ENCODE peak calls at places on chromosomes 7 and 10, in nine cellular contexts. J, T, P, H, A, W, B, Q and V are unnamed samples. For H3K9me3, the result is how much of the 10 kb centered on the place peaks cover.

GRCh38 chr10:8590518-8590917 is 536.0 kb downstream of the GATA3 start:
- DNase-seq in W (no peak), B (no peak), P (no peak), A (no peak), Q (no peak), J (no peak), H (no peak), T (no peak), V (no peak)

GRCh38 chr10:116418394-116418793 is 9.3 kb upstream of the PNLIPRP3 start:
- DNase-seq in A (no peak), J (no peak), P (no peak), H (no peak), Q (no peak), W (no peak), B (no peak), T (no peak), V (no peak)

GRCh38 chr7:38027884-38028455 is 107.5 kb downstream of the EPDR1 start:
- DNase-seq in A (no peak), J (no peak), H (no peak), P (peak), T (no peak), B (no peak), Q (no peak), W (no peak), V (no peak)

GRCh38 chr10:52779541-52780390 is 7.2 kb upstream of the MBL2 start:
- DNase-seq in B (peak), Q (peak), H (peak), J (peak), P (peak), A (no peak), W (peak), T (no peak), V (no peak)

GRCh38 chr7:44073664-44074348 is 8.4 kb upstream of the PGAM2 start:
- DNase-seq in A (peak), W (peak), P (no peak), J (no peak), Q (no peak), H (peak), T (peak), B (no peak), V (no peak)

GRCh38 chr10:9294132-9294663 is 1239.7 kb downstream of the GATA3 start:
- DNase-seq in H (no peak), B (no peak), W (no peak), J (no peak), A (no peak), P (no peak), T (no peak), Q (no peak), V (no peak)

GRCh38 chr7:126776506-126776905 is 476.2 kb downstream of the GRM8 start:
- DNase-seq in J (no peak), Q (no peak), P (no peak), B (no peak), T (no peak), H (no peak), W (no peak), A (no peak), V (no peak)

GRCh38 chr7:149330914-149331567 is 69.0 kb downstream of the ZNF783 start:
- DNase-seq in P (peak), Q (no peak), T (no peak), H (no peak), A (no peak), W (no peak), J (peak), B (no peak), V (no peak)

GRCh38 chr7:31642681-31643115 is 44.3 kb upstream of the PPP1R17 start:
- DNase-seq in T (no peak), A (no peak), J (no peak), P (no peak), B (no peak), H (no peak), W (no peak), Q (peak), V (no peak)

GRCh38 chr7:20595971-20596370 is 19.5 kb upstream of the ABCB5 start:
- DNase-seq in T (no peak), Q (no peak), H (no peak), A (no peak), P (no peak), B (no peak), J (no peak), W (no peak), V (no peak)

GRCh38 chr7:33432825-33433224 is 303.5 kb downstream of the BBS9 start:
- DNase-seq in W (no peak), H (no peak), B (no peak), J (no peak), A (no peak), Q (no peak), P (no peak), T (no peak), V (no peak)

GRCh38 chr7:47361746-47362215 is 220.1 kb downstream of the TNS3 start:
- DNase-seq in P (no peak), W (peak), Q (no peak), A (no peak), T (no peak), H (no peak), J (peak), B (no peak), V (no peak)

GRCh38 chr10:37701781-37702493 is 155.5 kb downstream of the ZNF248 start:
- DNase-seq in A (no peak), Q (no peak), T (no peak), J (no peak), B (peak), P (no peak), W (no peak), H (no peak), V (no peak)

GRCh38 chr10:37703833-37704382 is 153.5 kb downstream of the ZNF248 start:
- DNase-seq in W (no peak), T (no peak), A (no peak), H (no peak), J (no peak), B (no peak), P (no peak), Q (no peak), V (no peak)

GRCh38 chr10:37704566-37704965 is 152.8 kb downstream of the ZNF248 start:
- DNase-seq in H (no peak), P (no peak), T (peak), B (no peak), J (no peak), A (no peak), W (no peak), Q (no peak), V (peak)

GRCh38 chr10:37700886-37701780 is 156.3 kb downstream of the ZNF248 start:
- DNase-seq in T (no peak), J (no peak), A (no peak), B (peak), Q (no peak), P (no peak), H (no peak), W (no peak), V (no peak)

GRCh38 chr10:37703074-37703473 is 154.3 kb downstream of the ZNF248 start:
- DNase-seq in A (no peak), P (no peak), B (no peak), T (no peak), Q (no peak), J (no peak), W (no peak), H (no peak), V (no peak)
- H3K9me3 ChIP-seq in A (under half), P (under half), B (half or more), T (under half), Q (under half), J (under half), W (under half), H (under half), V (under half)

GRCh38 chr10:114246679-114247305 is 7.7 kb downstream of the VWA2 start:
- DNase-seq in T (no peak), B (no peak), A (no peak), J (no peak), W (no peak), Q (no peak), H (no peak), P (no peak), V (no peak)
- TF ChIP-seq POLR2A in T (no peak), B (no peak), A (no peak), J (no peak), W (no peak), Q (no peak), H (no peak), P (no peak), V (no peak)

GRCh38 chr7:27247452-27248426 is 5.1 kb downstream of the EVX1 start:
- DNase-seq in T (no peak), B (no peak), P (no peak), J (no peak), A (no peak), H (no peak), W (no peak), Q (peak), V (no peak)
- H3K9me3 ChIP-seq in T (under half), B (under half), P (under half), J (under half), A (under half), H (under half), W (under half), Q (under half), V (under half)

DNA sequence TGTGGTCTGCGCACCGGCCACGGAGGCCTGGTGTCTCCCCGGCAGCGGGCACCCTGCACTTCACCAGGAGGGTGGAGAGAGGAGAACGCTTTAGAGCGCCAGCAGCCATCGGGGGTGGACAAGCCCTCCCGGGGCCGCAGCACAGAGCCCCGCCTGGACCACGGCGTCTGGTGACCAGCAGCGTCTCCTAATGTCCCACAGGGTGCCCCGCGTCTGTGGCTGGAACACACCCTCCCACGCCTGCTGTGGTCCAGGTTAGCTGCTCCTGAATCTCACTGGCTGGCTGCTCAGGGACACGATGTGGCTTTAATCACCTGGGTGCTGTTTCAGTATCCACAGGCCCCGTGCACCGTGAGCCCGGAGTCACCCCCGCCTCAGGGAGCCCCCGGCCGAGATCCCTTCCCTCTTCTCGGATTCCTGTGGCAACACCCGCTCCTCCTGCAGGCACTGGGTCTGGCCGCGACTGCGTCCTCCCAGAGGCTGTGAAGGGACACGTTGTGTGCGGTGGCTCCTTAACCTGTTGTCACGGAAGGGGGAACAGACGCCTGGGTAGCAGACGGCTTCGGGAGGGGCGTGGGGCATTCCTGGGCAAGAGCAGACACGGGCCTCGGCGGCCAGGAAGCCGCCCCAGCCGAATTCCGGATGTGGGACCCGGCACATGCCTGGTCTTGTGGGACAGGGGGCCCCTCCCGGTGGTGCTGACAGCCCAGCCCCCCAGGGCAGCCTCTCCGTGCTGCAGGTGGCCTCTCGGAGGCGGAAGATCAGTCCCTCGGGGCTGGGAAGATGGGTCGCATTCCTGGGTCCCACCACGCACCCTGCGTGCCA is 78.9 kb downstream of the FOXL3 start:
- DNase-seq in B (no peak), W (no peak), J (no peak), T (peak), Q (no peak), H (peak), P (no peak), A (no peak), V (no peak)
- TF ChIP-seq POLR2A in B (no peak), W (no peak), J (no peak), T (no peak), Q (no peak), H (no peak), P (no peak), A (no peak), V (no peak)

DNA sequence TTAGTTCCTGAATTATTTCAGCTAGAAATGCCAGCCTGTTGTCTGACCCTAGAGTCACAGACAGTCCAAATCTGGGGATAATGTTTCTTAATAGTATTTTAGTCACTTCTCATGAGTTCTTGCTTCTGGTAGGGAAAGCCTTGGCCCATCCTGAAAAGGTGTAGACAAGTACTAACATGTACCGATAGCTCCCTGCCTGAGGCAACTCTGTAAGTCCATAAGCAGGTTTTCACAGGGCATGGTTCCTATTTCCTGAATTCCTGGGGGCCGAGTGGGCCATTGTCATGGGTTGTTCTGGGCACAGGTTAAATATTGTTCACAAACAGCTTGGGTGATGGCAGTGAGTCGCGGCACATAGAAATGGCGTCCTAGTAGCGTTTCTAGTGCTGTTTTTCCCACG is 3.1 kb upstream of the ZNF117 start:
- DNase-seq in A (no peak), H (no peak), J (no peak), Q (no peak), B (no peak), P (no peak), W (no peak), T (no peak), V (no peak)
- H3K9me3 ChIP-seq in A (under half), H (half or more), J (under half), Q (under half), B (half or more), P (half or more), W (half or more), T (under half), V (under half)

GRCh38 chr10:95290801-95291633 is at the start of gene PDLIM1:
- DNase-seq in H (peak), A (peak), B (peak), J (no peak), T (peak), Q (no peak), P (peak), W (peak), V (peak)

GRCh38 chr10:95296764-95297163 is 6.0 kb upstream of the PDLIM1 start:
- DNase-seq in P (no peak), T (no peak), Q (no peak), H (no peak), A (no peak), W (no peak), B (no peak), J (no peak), V (no peak)

GRCh38 chr10:95291634-95292039 is 834 bp upstream of the PDLIM1 start:
- DNase-seq in B (no peak), P (no peak), W (no peak), H (no peak), Q (no peak), A (no peak), T (no peak), J (no peak), V (no peak)

GRCh38 chr10:95297402-95297801 is 6.6 kb upstream of the PDLIM1 start:
- DNase-seq in T (no peak), A (no peak), B (no peak), J (no peak), P (no peak), W (no peak), H (no peak), Q (no peak), V (no peak)

DNA sequence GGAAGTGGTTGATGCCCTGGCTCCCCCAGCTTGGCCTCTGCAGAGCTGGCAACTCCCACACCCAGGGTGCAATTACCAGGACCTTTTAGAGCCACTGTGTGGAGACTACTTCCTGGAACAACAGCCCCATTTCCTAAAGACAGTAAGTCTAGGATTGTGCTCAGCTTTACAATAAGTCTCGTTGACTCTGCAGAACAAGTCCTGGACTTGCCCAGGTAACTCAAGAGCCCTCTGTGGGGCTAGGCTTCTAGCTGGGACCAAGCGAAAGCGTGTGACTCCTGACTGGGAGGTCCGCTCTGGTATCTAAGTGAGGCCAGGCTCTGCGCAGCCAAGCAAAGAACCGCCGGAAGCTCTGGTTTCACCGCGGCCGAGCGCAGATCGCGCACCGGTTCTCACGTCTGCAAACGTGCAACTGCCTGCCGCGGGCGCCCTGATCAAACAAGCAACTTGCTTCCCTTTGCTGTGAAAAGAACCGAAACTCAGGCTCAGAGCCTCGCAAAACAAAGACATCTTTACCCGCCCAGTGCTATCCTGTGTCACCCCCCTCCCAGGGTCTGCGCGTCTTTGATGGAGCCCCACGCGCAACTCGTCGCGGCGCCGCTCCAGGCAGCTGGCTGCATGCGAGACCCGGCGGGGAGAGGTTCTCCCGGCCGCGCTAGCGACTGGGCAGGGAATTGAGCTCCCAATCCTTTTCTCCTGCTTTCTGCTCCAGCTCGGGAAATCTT is 4.4 kb upstream of the PDLIM1 start:
- DNase-seq in J (no peak), H (peak), W (peak), B (peak), Q (no peak), A (no peak), P (no peak), T (peak), V (no peak)
- TF ChIP-seq POLR2A in J (no peak), H (no peak), W (no peak), B (no peak), Q (no peak), A (no peak), P (no peak), T (no peak), V (no peak)